ENCODE peak calls at places on chromosomes 4 and X, in eight cellular contexts. One of them, this sample, is unnamed.

GRCh38 chr4:36024901-36025610 is 219.3 kb downstream of the ARAP2 start:
- DNase-seq in aorta: no peak
- DNase-seq in effector memory CD4-positive, alpha-beta T cell: no peak
- DNase-seq in pancreas: no peak
- DNase-seq in left lung: no peak
- DNase-seq in retina: peak
- DNase-seq in stimulated activated CD4-positive, alpha-beta T cell treated with anti-CD3 and anti-CD28 coated beads, Interleukin-12 subunit alpha, Interleukin-12 subunit beta, amount 100 ng/mL, for 48 hours: no peak
- DNase-seq in T follicular helper cell: no peak
- DNase-seq in this sample: no peak

GRCh38 chr4:123106741-123107140 is 184.3 kb upstream of the NUDT6 start:
- DNase-seq in stimulated activated CD4-positive, alpha-beta T cell treated with anti-CD3 and anti-CD28 coated beads, Interleukin-12 subunit alpha, Interleukin-12 subunit beta, amount 100 ng/mL, for 48 hours: no peak
- DNase-seq in retina: no peak
- DNase-seq in effector memory CD4-positive, alpha-beta T cell: no peak
- DNase-seq in T follicular helper cell: no peak
- DNase-seq in left lung: peak
- DNase-seq in pancreas: no peak
- DNase-seq in aorta: no peak
- DNase-seq in this sample: no peak

GRCh38 chr4:75477201-75477600 is 37.0 kb downstream of the RCHY1 start:
- DNase-seq in left lung: no peak
- DNase-seq in effector memory CD4-positive, alpha-beta T cell: no peak
- DNase-seq in retina: no peak
- DNase-seq in pancreas: no peak
- DNase-seq in aorta: no peak
- DNase-seq in stimulated activated CD4-positive, alpha-beta T cell treated with anti-CD3 and anti-CD28 coated beads, Interleukin-12 subunit alpha, Interleukin-12 subunit beta, amount 100 ng/mL, for 48 hours: no peak
- DNase-seq in T follicular helper cell: no peak
- DNase-seq in this sample: no peak

GRCh38 chrX:110435191-110435590 is 76.5 kb downstream of the RTL9 start:
- DNase-seq in pancreas: no peak
- DNase-seq in left lung: no peak
- DNase-seq in effector memory CD4-positive, alpha-beta T cell: no peak
- DNase-seq in aorta: no peak
- DNase-seq in stimulated activated CD4-positive, alpha-beta T cell treated with anti-CD3 and anti-CD28 coated beads, Interleukin-12 subunit alpha, Interleukin-12 subunit beta, amount 100 ng/mL, for 48 hours: no peak
- DNase-seq in T follicular helper cell: no peak
- DNase-seq in retina: no peak
- DNase-seq in this sample: no peak

GRCh38 chr4:105060628-105061027 is 86.0 kb upstream of the TET2 start:
- DNase-seq in left lung: no peak
- DNase-seq in effector memory CD4-positive, alpha-beta T cell: no peak
- DNase-seq in stimulated activated CD4-positive, alpha-beta T cell treated with anti-CD3 and anti-CD28 coated beads, Interleukin-12 subunit alpha, Interleukin-12 subunit beta, amount 100 ng/mL, for 48 hours: peak
- DNase-seq in T follicular helper cell: no peak
- DNase-seq in retina: no peak
- DNase-seq in aorta: no peak
- DNase-seq in pancreas: no peak
- DNase-seq in this sample: no peak

GRCh38 chr4:2291705-2292651 is 30.1 kb upstream of the MXD4 start:
- DNase-seq in effector memory CD4-positive, alpha-beta T cell: no peak
- DNase-seq in aorta: peak
- DNase-seq in pancreas: no peak
- DNase-seq in stimulated activated CD4-positive, alpha-beta T cell treated with anti-CD3 and anti-CD28 coated beads, Interleukin-12 subunit alpha, Interleukin-12 subunit beta, amount 100 ng/mL, for 48 hours: no peak
- DNase-seq in retina: no peak
- DNase-seq in T follicular helper cell: no peak
- DNase-seq in left lung: no peak
- DNase-seq in this sample: no peak

GRCh38 chr4:185682236-185682635 is 129.8 kb downstream of the SORBS2 start:
- DNase-seq in stimulated activated CD4-positive, alpha-beta T cell treated with anti-CD3 and anti-CD28 coated beads, Interleukin-12 subunit alpha, Interleukin-12 subunit beta, amount 100 ng/mL, for 48 hours: no peak
- DNase-seq in retina: no peak
- DNase-seq in T follicular helper cell: no peak
- DNase-seq in effector memory CD4-positive, alpha-beta T cell: no peak
- DNase-seq in pancreas: no peak
- DNase-seq in left lung: no peak
- DNase-seq in aorta: no peak
- DNase-seq in this sample: no peak

GRCh38 chr4:127251423-127251822 is 381.3 kb upstream of the INTU start:
- DNase-seq in effector memory CD4-positive, alpha-beta T cell: no peak
- DNase-seq in T follicular helper cell: no peak
- DNase-seq in stimulated activated CD4-positive, alpha-beta T cell treated with anti-CD3 and anti-CD28 coated beads, Interleukin-12 subunit alpha, Interleukin-12 subunit beta, amount 100 ng/mL, for 48 hours: no peak
- DNase-seq in retina: no peak
- DNase-seq in pancreas: no peak
- DNase-seq in left lung: no peak
- DNase-seq in aorta: no peak
- DNase-seq in this sample: no peak

GRCh38 chr4:184503869-184504300 is 29.5 kb upstream of the IRF2 start:
- DNase-seq in effector memory CD4-positive, alpha-beta T cell: no peak
- DNase-seq in stimulated activated CD4-positive, alpha-beta T cell treated with anti-CD3 and anti-CD28 coated beads, Interleukin-12 subunit alpha, Interleukin-12 subunit beta, amount 100 ng/mL, for 48 hours: no peak
- DNase-seq in left lung: no peak
- DNase-seq in aorta: no peak
- DNase-seq in pancreas: no peak
- DNase-seq in retina: peak
- DNase-seq in T follicular helper cell: no peak
- DNase-seq in this sample: no peak